ENCODE peak calls at places on chromosomes 5 and 9, in six cellular contexts. T, D, U, Z, P and I are unnamed samples.

GRCh38 chr9:112572416-112572815 is 85.8 kb downstream of the KIAA1958 start:
- DNase-seq in Z (no peak), U (no peak), D (no peak), T (no peak), P (no peak), I (no peak)

GRCh38 chr5:168793844-168794837 is 215.0 kb upstream of the PANK3 start:
- DNase-seq in U (no peak), P (peak; percentile 53), D (no peak), Z (no peak), T (peak; percentile 5), I (no peak)

GRCh38 chr9:3863114-3863528 is 337.3 kb upstream of the RFX3 start:
- DNase-seq in T (peak; percentile 87), U (no peak), Z (no peak), D (no peak), P (no peak), I (no peak)

GRCh38 chr9:36151306-36152210 is 15.0 kb downstream of the GLIPR2 start:
- DNase-seq in U (peak; percentile 57), P (no peak), D (peak; percentile 65), T (peak; percentile 52), Z (peak; percentile 78), I (no peak)

GRCh38 chr5:14298126-14298847 is 155.1 kb downstream of the TRIO start:
- DNase-seq in D (no peak), T (peak; percentile 70), P (no peak), Z (no peak), U (no peak), I (no peak)

GRCh38 chr9:113454914-113455761 is 8.4 kb upstream of the RGS3 start:
- DNase-seq in Z (peak; percentile 55), D (peak; percentile 69), T (peak; percentile 77), U (no peak), P (no peak), I (no peak)

GRCh38 chr5:62369039-62369438 is 34.7 kb downstream of the DIMT1 start:
- DNase-seq in D (no peak), T (no peak), P (no peak), U (no peak), Z (no peak), I (no peak)

GRCh38 chr5:107257885-107258520 is 412.7 kb downstream of the EFNA5 start:
- DNase-seq in Z (no peak), U (no peak), P (no peak), D (no peak), T (peak; percentile 72), I (no peak)

GRCh38 chr5:15483348-15484090 is 16.5 kb upstream of the FBXL7 start:
- DNase-seq in P (no peak), Z (no peak), D (no peak), U (no peak), T (no peak), I (no peak)

GRCh38 chr9:127942152-127943010 is 4.7 kb upstream of the DPM2 start:
- DNase-seq in P (peak; percentile 73), D (peak; percentile 73), Z (no peak), U (no peak), T (no peak), I (no peak)

GRCh38 chr5:179866241-179867078 is 7.8 kb upstream of the MRNIP start:
- DNase-seq in T (peak; percentile 10), U (no peak), Z (no peak), P (no peak), D (no peak), I (no peak)

GRCh38 chr5:171543486-171543885 is 124.0 kb downstream of the FGF18 start:
- DNase-seq in Z (no peak), P (no peak), D (peak; percentile 14), U (no peak), T (no peak), I (no peak)

GRCh38 chr5:138351056-138351455 is 1.4 kb upstream of the KDM3B start:
- DNase-seq in Z (no peak), T (no peak), P (no peak), D (no peak), U (no peak), I (no peak)

GRCh38 chr5:39019231-39019630 is 55.0 kb downstream of the RICTOR start:
- DNase-seq in Z (no peak), D (no peak), U (no peak), T (no peak), P (no peak), I (no peak)

GRCh38 chr9:134536101-134536900 is 105.3 kb upstream of the COL5A1 start:
- DNase-seq in T (no peak), U (no peak), D (no peak), P (no peak), Z (no peak), I (no peak)

GRCh38 chr5:177357459-177358332 is at the start of gene RGS14:
- DNase-seq in D (peak; percentile 45), T (peak; percentile 61), U (peak; percentile 71), Z (peak; percentile 73), P (no peak), I (no peak)

GRCh38 chr9:108743901-108744371 is 111.8 kb downstream of the ACTL7B start:
- DNase-seq in P (no peak), Z (no peak), D (no peak), U (no peak), T (peak; percentile 81), I (peak; percentile 78)

GRCh38 chr5:171155621-171156020 is 153.4 kb upstream of the TLX3 start:
- DNase-seq in P (no peak), D (no peak), T (peak; percentile 71), U (no peak), Z (no peak), I (no peak)

GRCh38 chr9:95349109-95350038 is 31.9 kb upstream of the FANCC start:
- DNase-seq in U (no peak), D (no peak), P (no peak), Z (no peak), T (no peak), I (no peak)

GRCh38 chr5:100900796-100901731 is 2.0 kb downstream of the ST8SIA4 start:
- DNase-seq in U (peak; percentile 70), P (peak; percentile 58), T (peak; percentile 49), D (peak; percentile 70), Z (peak; percentile 86), I (no peak)

GRCh38 chr5:90873033-90873517 is 314.5 kb downstream of the ADGRV1 start:
- DNase-seq in P (no peak), D (peak; percentile 52), Z (peak; percentile 61), U (no peak), T (no peak), I (no peak)

GRCh38 chr5:150081541-150082283 is 4.6 kb downstream of the CSF1R start:
- DNase-seq in P (no peak), T (no peak), Z (peak; percentile 78), D (peak; percentile 30), U (peak; percentile 34), I (no peak)

GRCh38 chr5:147750065-147750464 is 32.5 kb downstream of the JAKMIP2 start:
- DNase-seq in D (no peak), T (no peak), P (no peak), U (no peak), Z (no peak), I (no peak)

GRCh38 chr9:134537891-134538520 is 103.6 kb upstream of the COL5A1 start:
- DNase-seq in P (no peak), D (no peak), T (no peak), Z (no peak), U (no peak), I (no peak)

GRCh38 chr9:23693374-23693773 is 132.7 kb downstream of the ELAVL2 start:
- DNase-seq in T (no peak), U (no peak), Z (no peak), P (no peak), D (no peak), I (no peak)

GRCh38 chr5:125093776-125094175 is 347.3 kb upstream of the ZNF608 start:
- DNase-seq in U (no peak), D (no peak), T (peak; percentile 92), P (no peak), Z (no peak), I (peak; percentile 66)

GRCh38 chr9:37206121-37206620 is 85.8 kb downstream of the ZCCHC7 start:
- DNase-seq in T (no peak), Z (no peak), U (no peak), D (no peak), P (no peak), I (no peak)

GRCh38 chr5:5492087-5492933 is 69.8 kb downstream of the ICE1 start:
- DNase-seq in Z (no peak), U (peak; percentile 36), D (no peak), P (no peak), T (peak; percentile 59), I (no peak)
- H3K4me3 ChIP-seq in Z (no peak overlapping the region), U (no peak overlapping the region), D (no peak overlapping the region), P (peak overlapping the region; percentile 7), T (no peak overlapping the region), I (no peak overlapping the region)

GRCh38 chr9:81108821-81109220 is 580.5 kb downstream of the TLE1 start:
- DNase-seq in T (peak; percentile 78), U (no peak), D (no peak), Z (no peak), P (no peak), I (no peak)

GRCh38 chr9:81108391-81108790 is 581.0 kb downstream of the TLE1 start:
- DNase-seq in T (peak; percentile 67), Z (no peak), P (no peak), U (no peak), D (no peak), I (no peak)

GRCh38 chr9:81103597-81104471 is 585.5 kb downstream of the TLE1 start:
- DNase-seq in T (no peak), Z (no peak), U (no peak), D (no peak), P (no peak), I (no peak)
- TF ChIP-seq CTCF in T (peak; percentile 24), Z (peak; percentile 49), U (no peak), D (no peak), P (peak; percentile 27), I (peak; percentile 60)

GRCh38 chr5:110770286-110770685 is 31.5 kb downstream of the SLC25A46 start:
- DNase-seq in T (peak; percentile 67), U (no peak), P (no peak), D (no peak), Z (no peak), I (no peak)

GRCh38 chr5:110768138-110768845 is 29.5 kb downstream of the SLC25A46 start:
- DNase-seq in Z (no peak), T (peak; percentile 7), P (no peak), U (no peak), D (no peak), I (no peak)

DNA sequence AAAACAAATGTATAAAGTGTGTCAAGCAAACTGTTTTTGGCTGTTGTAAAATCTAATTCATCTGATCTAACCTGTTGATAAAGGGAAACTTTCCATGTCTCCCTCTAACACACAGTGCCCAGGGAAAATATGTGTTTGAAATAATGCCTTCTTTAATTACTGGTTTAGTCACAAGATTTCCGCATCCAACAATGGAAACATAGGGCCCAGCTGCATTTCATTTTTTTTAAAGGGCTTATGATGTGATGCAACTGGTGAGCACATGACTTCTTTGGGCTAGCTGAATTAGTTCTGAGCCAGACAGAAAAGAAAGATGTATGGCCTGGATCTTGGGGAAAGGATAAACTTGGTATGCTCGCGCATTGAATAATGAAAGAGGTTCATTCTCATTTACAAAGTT is 30.5 kb downstream of the SLC25A46 start:
- DNase-seq in P (no peak), D (no peak), Z (no peak), U (no peak), T (peak; percentile 69), I (no peak)
- H3K4me3 ChIP-seq in P (no peak overlapping the region), D (no peak overlapping the region), Z (no peak overlapping the region), U (no peak overlapping the region), T (no peak overlapping the region), I (no peak overlapping the region)

GRCh38 chr5:22968386-22968785 is 115.2 kb upstream of the CDH12 start:
- DNase-seq in P (no peak), D (no peak), T (no peak), Z (no peak), U (no peak), I (no peak)

GRCh38 chr5:22965960-22966359 is 112.8 kb upstream of the CDH12 start:
- DNase-seq in U (no peak), P (no peak), D (no peak), Z (no peak), T (no peak), I (no peak)

GRCh38 chr5:22970956-22971618 is 117.9 kb upstream of the CDH12 start:
- DNase-seq in D (no peak), T (no peak), U (no peak), Z (no peak), P (no peak), I (no peak)
- TF ChIP-seq CTCF in D (no peak), T (no peak), U (no peak), Z (no peak), P (no peak), I (no peak)